ENCODE peak calls at places on chromosome 12, in seven cellular contexts. One of them, this sample, is unnamed.

GRCh38 chr12:54300267-54300731 is 516 bp downstream of the NFE2 start:
- DNase-seq in mesenchymal stem cell: no peak
- DNase-seq in H9: peak
- DNase-seq in IMR-90: no peak
- DNase-seq in neuronal stem cell: no peak
- DNase-seq in mesendoderm: no peak
- DNase-seq in trophoblast cell: no peak
- DNase-seq in this sample: no peak

GRCh38 chr12:121628536-121628935 is 2.2 kb downstream of the ORAI1 start:
- DNase-seq in mesenchymal stem cell: peak
- DNase-seq in H9: no peak
- DNase-seq in IMR-90: no peak
- DNase-seq in neuronal stem cell: no peak
- DNase-seq in mesendoderm: no peak
- DNase-seq in trophoblast cell: no peak
- DNase-seq in this sample: no peak

GRCh38 chr12:26434299-26434915 is 239.0 kb downstream of the SSPN start:
- DNase-seq in mesenchymal stem cell: peak
- DNase-seq in H9: peak
- DNase-seq in IMR-90: peak
- DNase-seq in neuronal stem cell: peak
- DNase-seq in mesendoderm: peak
- DNase-seq in trophoblast cell: peak
- DNase-seq in this sample: no peak

GRCh38 chr12:99390707-99391106 is 256.8 kb upstream of the GARIN6 start:
- DNase-seq in mesenchymal stem cell: no peak
- DNase-seq in H9: peak
- DNase-seq in IMR-90: no peak
- DNase-seq in neuronal stem cell: peak
- DNase-seq in mesendoderm: peak
- DNase-seq in trophoblast cell: peak
- DNase-seq in this sample: peak

GRCh38 chr12:120362516-120363273 is 6.3 kb downstream of the MSI1 start:
- DNase-seq in mesenchymal stem cell: no peak
- DNase-seq in H9: no peak
- DNase-seq in IMR-90: no peak
- DNase-seq in neuronal stem cell: no peak
- DNase-seq in mesendoderm: no peak
- DNase-seq in trophoblast cell: no peak
- DNase-seq in this sample: no peak

GRCh38 chr12:59088673-59089072 is 168.4 kb upstream of the LRIG3 start:
- DNase-seq in mesenchymal stem cell: peak
- DNase-seq in H9: no peak
- DNase-seq in IMR-90: peak
- DNase-seq in neuronal stem cell: no peak
- DNase-seq in mesendoderm: peak
- DNase-seq in trophoblast cell: no peak
- DNase-seq in this sample: no peak

GRCh38 chr12:132222096-132222807 is 78.0 kb downstream of the NOC4L start:
- DNase-seq in mesenchymal stem cell: peak
- DNase-seq in H9: no peak
- DNase-seq in IMR-90: peak
- DNase-seq in neuronal stem cell: peak
- DNase-seq in mesendoderm: peak
- DNase-seq in trophoblast cell: peak
- DNase-seq in this sample: no peak

GRCh38 chr12:107847830-107848229 is 73.3 kb downstream of the ASCL4 start:
- DNase-seq in mesenchymal stem cell: no peak
- DNase-seq in H9: no peak
- DNase-seq in IMR-90: no peak
- DNase-seq in neuronal stem cell: no peak
- DNase-seq in mesendoderm: peak
- DNase-seq in trophoblast cell: no peak
- DNase-seq in this sample: no peak

GRCh38 chr12:94725375-94726168 is 75.2 kb upstream of the TMCC3 start:
- DNase-seq in mesenchymal stem cell: peak
- DNase-seq in H9: peak
- DNase-seq in IMR-90: peak
- DNase-seq in neuronal stem cell: no peak
- DNase-seq in mesendoderm: peak
- DNase-seq in trophoblast cell: peak
- DNase-seq in this sample: no peak

GRCh38 chr12:120110550-120111501 is 5.7 kb downstream of the RAB35 start:
- DNase-seq in mesenchymal stem cell: no peak
- DNase-seq in H9: peak
- DNase-seq in IMR-90: no peak
- DNase-seq in neuronal stem cell: no peak
- DNase-seq in mesendoderm: peak
- DNase-seq in trophoblast cell: no peak
- DNase-seq in this sample: peak

GRCh38 chr12:118304093-118304492 is 68.6 kb downstream of the TAOK3 start:
- DNase-seq in mesenchymal stem cell: no peak
- DNase-seq in H9: no peak
- DNase-seq in IMR-90: no peak
- DNase-seq in neuronal stem cell: no peak
- DNase-seq in mesendoderm: no peak
- DNase-seq in trophoblast cell: no peak
- DNase-seq in this sample: no peak

GRCh38 chr12:95574799-95575452 is 23.6 kb upstream of the USP44 start:
- DNase-seq in mesenchymal stem cell: peak
- DNase-seq in H9: no peak
- DNase-seq in IMR-90: peak
- DNase-seq in neuronal stem cell: no peak
- DNase-seq in mesendoderm: peak
- DNase-seq in trophoblast cell: no peak
- DNase-seq in this sample: no peak

GRCh38 chr12:124466200-124467128 is 100.9 kb downstream of the NCOR2 start:
- DNase-seq in mesenchymal stem cell: peak
- DNase-seq in H9: no peak
- DNase-seq in IMR-90: peak
- DNase-seq in neuronal stem cell: no peak
- DNase-seq in mesendoderm: no peak
- DNase-seq in trophoblast cell: peak
- DNase-seq in this sample: no peak

GRCh38 chr12:52063986-52064649 is 5.7 kb upstream of the ATG101 start:
- DNase-seq in mesenchymal stem cell: peak
- DNase-seq in H9: no peak
- DNase-seq in IMR-90: peak
- DNase-seq in neuronal stem cell: no peak
- DNase-seq in mesendoderm: no peak
- DNase-seq in trophoblast cell: no peak
- DNase-seq in this sample: no peak

GRCh38 chr12:100156731-100157426 is 14.2 kb upstream of the BLTP3B start:
- DNase-seq in mesenchymal stem cell: no peak
- DNase-seq in H9: no peak
- DNase-seq in IMR-90: no peak
- DNase-seq in neuronal stem cell: no peak
- DNase-seq in mesendoderm: no peak
- DNase-seq in trophoblast cell: no peak
- DNase-seq in this sample: no peak

GRCh38 chr12:93714382-93714781 is 37.2 kb downstream of the CRADD start:
- DNase-seq in mesenchymal stem cell: peak
- DNase-seq in H9: no peak
- DNase-seq in IMR-90: no peak
- DNase-seq in neuronal stem cell: peak
- DNase-seq in mesendoderm: peak
- DNase-seq in trophoblast cell: no peak
- DNase-seq in this sample: no peak
- H2BK5ac ChIP-seq in mesenchymal stem cell: no peak
- H2BK5ac ChIP-seq in H9: no peak
- H2BK5ac ChIP-seq in IMR-90: no peak
- H2BK5ac ChIP-seq in neuronal stem cell: no peak
- H2BK5ac ChIP-seq in mesendoderm: no peak
- H2BK5ac ChIP-seq in trophoblast cell: no peak
- H2BK5ac ChIP-seq in this sample: no peak

DNA sequence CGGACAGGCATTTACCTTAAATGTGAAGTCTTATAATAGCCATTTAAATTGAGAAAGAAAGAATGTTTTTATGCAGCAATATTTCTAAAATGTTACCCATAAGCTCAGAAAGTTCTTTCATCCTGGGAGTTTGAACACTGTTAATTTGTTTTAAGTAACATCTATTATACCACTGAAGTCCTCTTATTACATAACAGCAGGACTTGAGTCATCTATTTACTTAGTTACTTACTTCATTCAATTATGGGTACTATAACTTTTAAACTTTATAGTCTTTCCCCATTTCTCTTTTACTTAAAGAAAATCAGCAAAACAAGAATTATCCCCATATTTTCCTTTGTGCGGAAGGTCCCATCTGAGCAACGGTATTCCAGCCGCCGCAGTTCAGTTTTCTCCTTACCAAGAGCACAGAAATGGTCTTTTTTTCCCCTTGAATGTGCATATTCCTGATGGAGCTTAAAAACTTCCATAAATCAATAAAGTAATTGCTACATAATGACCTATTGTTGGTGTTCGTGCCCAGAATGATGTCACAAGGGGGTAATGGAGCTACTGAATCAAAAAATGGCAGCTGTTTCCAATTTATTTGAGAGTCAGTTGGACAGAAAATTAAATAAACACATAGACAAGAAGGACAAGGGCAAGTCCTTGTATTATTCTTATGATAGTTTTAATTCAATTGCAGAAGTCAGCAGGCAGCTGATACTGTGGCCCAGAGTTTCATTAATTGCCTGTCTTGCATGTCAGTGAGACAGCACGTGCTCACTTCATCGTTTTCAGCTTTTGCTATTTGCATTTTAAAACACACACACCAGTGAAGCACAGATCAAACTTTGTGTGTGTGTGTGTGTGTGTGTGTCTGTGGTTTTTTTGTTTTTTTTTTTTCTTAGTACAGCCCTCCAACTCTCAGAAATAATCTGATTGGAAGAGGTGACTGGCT is 473.4 kb downstream of the ETNK1 start:
- DNase-seq in mesenchymal stem cell: no peak
- DNase-seq in H9: no peak
- DNase-seq in IMR-90: no peak
- DNase-seq in neuronal stem cell: no peak
- DNase-seq in mesendoderm: no peak
- DNase-seq in trophoblast cell: no peak
- DNase-seq in this sample: no peak
- H2BK5ac ChIP-seq in mesenchymal stem cell: no peak
- H2BK5ac ChIP-seq in H9: no peak
- H2BK5ac ChIP-seq in IMR-90: no peak
- H2BK5ac ChIP-seq in neuronal stem cell: no peak
- H2BK5ac ChIP-seq in mesendoderm: no peak
- H2BK5ac ChIP-seq in trophoblast cell: no peak
- H2BK5ac ChIP-seq in this sample: no peak

GRCh38 chr12:84978921-84979320 is 57.2 kb downstream of the TSPAN19 start:
- DNase-seq in mesenchymal stem cell: no peak
- DNase-seq in H9: no peak
- DNase-seq in IMR-90: no peak
- DNase-seq in neuronal stem cell: no peak
- DNase-seq in mesendoderm: no peak
- DNase-seq in trophoblast cell: no peak
- DNase-seq in this sample: no peak

GRCh38 chr12:84969226-84969625 is 56.6 kb upstream of the SLC6A15 start:
- DNase-seq in mesenchymal stem cell: no peak
- DNase-seq in H9: no peak
- DNase-seq in IMR-90: no peak
- DNase-seq in neuronal stem cell: no peak
- DNase-seq in mesendoderm: no peak
- DNase-seq in trophoblast cell: no peak
- DNase-seq in this sample: no peak

GRCh38 chr12:84973026-84973425 is 60.4 kb upstream of the SLC6A15 start:
- DNase-seq in mesenchymal stem cell: peak
- DNase-seq in H9: no peak
- DNase-seq in IMR-90: no peak
- DNase-seq in neuronal stem cell: no peak
- DNase-seq in mesendoderm: no peak
- DNase-seq in trophoblast cell: no peak
- DNase-seq in this sample: no peak

GRCh38 chr12:84976133-84976532 is 59.9 kb downstream of the TSPAN19 start:
- DNase-seq in mesenchymal stem cell: no peak
- DNase-seq in H9: no peak
- DNase-seq in IMR-90: no peak
- DNase-seq in neuronal stem cell: no peak
- DNase-seq in mesendoderm: no peak
- DNase-seq in trophoblast cell: no peak
- DNase-seq in this sample: no peak

DNA sequence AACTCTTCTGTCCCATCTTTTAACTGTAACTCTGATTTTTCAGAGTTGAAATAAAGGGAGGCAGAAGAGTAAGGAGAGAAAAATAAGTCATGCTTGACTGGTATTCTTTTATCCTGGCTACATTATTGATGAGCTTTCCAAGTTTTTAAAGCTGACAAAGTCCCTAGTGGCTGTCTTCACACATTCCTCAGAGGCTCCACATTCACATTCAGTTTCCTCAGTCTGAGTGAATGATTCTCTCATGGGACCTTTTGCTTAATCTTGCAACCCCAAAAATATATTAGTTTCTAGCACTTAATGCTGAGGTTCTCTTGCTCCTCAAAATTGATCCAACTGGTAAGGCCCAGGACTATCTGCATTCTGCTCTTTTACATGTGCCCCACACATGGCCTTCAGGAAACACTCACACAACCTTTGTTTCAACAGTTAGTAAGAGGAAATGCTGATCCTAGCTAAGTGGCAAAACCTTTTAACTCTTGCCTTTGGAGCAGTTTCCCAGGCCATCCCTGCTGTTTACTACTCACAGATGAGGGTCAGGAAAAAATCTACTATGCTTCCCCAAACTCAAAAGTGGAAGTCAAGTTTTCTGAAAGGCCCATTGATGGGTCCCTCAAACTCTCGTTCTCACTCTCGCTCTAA is 61.7 kb upstream of the SLC6A15 start:
- DNase-seq in mesenchymal stem cell: peak
- DNase-seq in H9: no peak
- DNase-seq in IMR-90: no peak
- DNase-seq in neuronal stem cell: no peak
- DNase-seq in mesendoderm: peak
- DNase-seq in trophoblast cell: no peak
- DNase-seq in this sample: no peak
- H2BK5ac ChIP-seq in mesenchymal stem cell: no peak
- H2BK5ac ChIP-seq in H9: no peak
- H2BK5ac ChIP-seq in IMR-90: no peak
- H2BK5ac ChIP-seq in neuronal stem cell: no peak
- H2BK5ac ChIP-seq in mesendoderm: no peak
- H2BK5ac ChIP-seq in trophoblast cell: no peak
- H2BK5ac ChIP-seq in this sample: no peak

GRCh38 chr12:92989715-92990484 is 60.8 kb upstream of the EEA1 start:
- DNase-seq in mesenchymal stem cell: no peak
- DNase-seq in H9: no peak
- DNase-seq in IMR-90: no peak
- DNase-seq in neuronal stem cell: no peak
- DNase-seq in mesendoderm: peak
- DNase-seq in trophoblast cell: no peak
- DNase-seq in this sample: no peak

GRCh38 chr12:92991134-92991533 is 62.0 kb upstream of the EEA1 start:
- DNase-seq in mesenchymal stem cell: no peak
- DNase-seq in H9: no peak
- DNase-seq in IMR-90: no peak
- DNase-seq in neuronal stem cell: no peak
- DNase-seq in mesendoderm: no peak
- DNase-seq in trophoblast cell: no peak
- DNase-seq in this sample: no peak

GRCh38 chr12:92988622-92989130 is 59.6 kb upstream of the EEA1 start:
- DNase-seq in mesenchymal stem cell: no peak
- DNase-seq in H9: no peak
- DNase-seq in IMR-90: no peak
- DNase-seq in neuronal stem cell: no peak
- DNase-seq in mesendoderm: no peak
- DNase-seq in trophoblast cell: no peak
- DNase-seq in this sample: no peak

GRCh38 chr12:92987846-92988621 is 58.9 kb upstream of the EEA1 start:
- DNase-seq in mesenchymal stem cell: no peak
- DNase-seq in H9: peak
- DNase-seq in IMR-90: no peak
- DNase-seq in neuronal stem cell: no peak
- DNase-seq in mesendoderm: peak
- DNase-seq in trophoblast cell: no peak
- DNase-seq in this sample: no peak

GRCh38 chr12:92987362-92987761 is 58.3 kb upstream of the EEA1 start:
- DNase-seq in mesenchymal stem cell: peak
- DNase-seq in H9: no peak
- DNase-seq in IMR-90: peak
- DNase-seq in neuronal stem cell: peak
- DNase-seq in mesendoderm: peak
- DNase-seq in trophoblast cell: peak
- DNase-seq in this sample: no peak
- H2BK5ac ChIP-seq in mesenchymal stem cell: no peak
- H2BK5ac ChIP-seq in H9: no peak
- H2BK5ac ChIP-seq in IMR-90: no peak
- H2BK5ac ChIP-seq in neuronal stem cell: no peak
- H2BK5ac ChIP-seq in mesendoderm: no peak
- H2BK5ac ChIP-seq in trophoblast cell: no peak
- H2BK5ac ChIP-seq in this sample: no peak

This sample was measured in H1.